ENCODE peak calls at places on chromosome 2, in eight cellular contexts. L, P, V, G, R, S, H and W are unnamed samples.

GRCh38 chr2:176612736-176613135 is 343.5 kb downstream of the MTX2 start:
- DNase-seq in L (no peak), P (no peak), V (no peak), G (no peak), R (no peak), S (peak), H (no peak), W (no peak)

GRCh38 chr2:200310545-200310971 is 4.1 kb downstream of the SPATS2L start:
- DNase-seq in L (no peak), P (no peak), V (no peak), G (peak), R (peak), S (no peak), H (peak), W (no peak)

GRCh38 chr2:212024040-212024439 is 514.6 kb downstream of the ERBB4 start:
- DNase-seq in L (no peak), P (no peak), V (no peak), G (no peak), R (no peak), S (no peak), H (no peak), W (no peak)

GRCh38 chr2:239249048-239249447 is 151.8 kb downstream of the HDAC4 start:
- DNase-seq in L (no peak), P (no peak), V (peak), G (no peak), R (no peak), S (no peak), H (no peak), W (no peak)

GRCh38 chr2:206968139-206969086 is 29.1 kb downstream of the CPO start:
- DNase-seq in L (no peak), P (no peak), V (no peak), G (no peak), R (peak), S (no peak), H (no peak), W (no peak)

GRCh38 chr2:100359576-100359975 is 37.3 kb upstream of the LONRF2 start:
- DNase-seq in L (no peak), P (no peak), V (no peak), G (no peak), R (no peak), S (no peak), H (no peak), W (no peak)

GRCh38 chr2:9548506-9548905 is 7.1 kb downstream of the ADAM17 start:
- DNase-seq in L (no peak), P (no peak), V (no peak), G (peak), R (peak), S (no peak), H (no peak), W (no peak)

GRCh38 chr2:101140237-101140636 is 10.9 kb downstream of the TBC1D8 start:
- DNase-seq in L (no peak), P (no peak), V (no peak), G (no peak), R (no peak), S (no peak), H (no peak), W (no peak)

GRCh38 chr2:60353406-60353800 is 200.1 kb downstream of the BCL11A start:
- DNase-seq in L (no peak), P (no peak), V (no peak), G (no peak), R (no peak), S (no peak), H (no peak), W (no peak)

GRCh38 chr2:162839419-162839818 is 852 bp upstream of the KCNH7 start:
- DNase-seq in L (no peak), P (no peak), V (no peak), G (no peak), R (no peak), S (no peak), H (no peak), W (no peak)

GRCh38 chr2:162385516-162385915 is 41.6 kb downstream of the GCA start:
- DNase-seq in L (no peak), P (no peak), V (no peak), G (no peak), R (no peak), S (no peak), H (no peak), W (no peak)